ENCODE peak calls at places on chromosomes 3 and 15, in four cellular contexts. D, N, K and R are unnamed samples.

GRCh38 chr3:101158374-101158773 is 162.0 kb downstream of the IMPG2 start:
- DNase-seq in D (no peak), K (no peak), N (no peak), R (no peak)

GRCh38 chr3:120450914-120451669 is at the start of gene FSTL1:
- DNase-seq in K (no peak), N (no peak), D (no peak), R (peak)

GRCh38 chr3:138202945-138203701 is 16.0 kb downstream of the ARMC8 start:
- DNase-seq in N (no peak), D (no peak), K (no peak), R (no peak)

GRCh38 chr15:101456079-101456791 is 33.3 kb downstream of the PCSK6 start:
- DNase-seq in K (no peak), N (no peak), D (peak), R (no peak)

GRCh38 chr15:32778391-32779176 is 60.8 kb downstream of the GREM1 start:
- DNase-seq in K (no peak), D (no peak), N (no peak), R (no peak)

GRCh38 chr15:70375006-70375409 is 277.3 kb upstream of the TLE3 start:
- DNase-seq in K (peak), D (no peak), N (no peak), R (no peak)

GRCh38 chr3:45792516-45793172 is 3.7 kb downstream of the SLC6A20 start:
- DNase-seq in N (no peak), D (no peak), K (no peak), R (no peak)

GRCh38 chr15:52651868-52652267 is 27.3 kb downstream of the ATOSA start:
- DNase-seq in D (peak), N (peak), K (peak), R (no peak)

GRCh38 chr15:74497584-74497983 is 36.6 kb upstream of the UBL7 start:
- DNase-seq in N (no peak), D (no peak), K (no peak), R (no peak)
- TF ChIP-seq RNF2 in N (no peak), D (no peak), K (no peak), R (no peak)

DNA sequence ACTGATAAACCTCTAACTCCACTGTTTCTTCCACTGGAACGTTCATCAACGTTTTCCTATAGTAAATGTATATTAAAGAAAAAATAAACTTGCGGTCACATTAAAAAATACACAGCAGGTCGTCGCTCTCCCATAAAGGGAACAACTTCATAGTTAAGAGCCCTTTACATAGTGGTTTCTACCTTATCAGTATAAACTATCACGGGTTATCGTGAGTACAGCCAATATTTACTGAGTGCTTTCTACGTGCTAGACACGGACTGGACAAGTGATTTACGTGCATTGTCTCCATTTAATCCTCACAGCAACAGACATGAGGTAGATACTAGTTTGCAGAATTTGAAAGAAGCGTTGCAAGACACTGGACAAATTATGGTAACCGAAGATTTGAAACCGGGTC is 964 bp upstream of the TASOR start:
- DNase-seq in K (no peak), N (no peak), D (no peak), R (no peak)
- TF ChIP-seq RNF2 in K (no peak), N (no peak), D (no peak), R (no peak)

GRCh38 chr3:58621086-58621830 is 44.1 kb upstream of the FAM107A start:
- DNase-seq in K (no peak), D (no peak), N (no peak), R (no peak)
- TF ChIP-seq RNF2 in K (no peak), D (no peak), N (no peak), R (no peak)

GRCh38 chr3:31466866-31467265 is 65.9 kb upstream of the STT3B start:
- DNase-seq in D (no peak), K (no peak), N (no peak), R (peak)

GRCh38 chr3:31468433-31468832 is 64.3 kb upstream of the STT3B start:
- DNase-seq in K (no peak), N (no peak), D (no peak), R (peak)

GRCh38 chr3:31476209-31476608 is 56.5 kb upstream of the STT3B start:
- DNase-seq in N (no peak), K (no peak), D (no peak), R (no peak)

GRCh38 chr3:31469385-31469784 is 63.3 kb upstream of the STT3B start:
- DNase-seq in K (no peak), N (no peak), D (no peak), R (no peak)

DNA sequence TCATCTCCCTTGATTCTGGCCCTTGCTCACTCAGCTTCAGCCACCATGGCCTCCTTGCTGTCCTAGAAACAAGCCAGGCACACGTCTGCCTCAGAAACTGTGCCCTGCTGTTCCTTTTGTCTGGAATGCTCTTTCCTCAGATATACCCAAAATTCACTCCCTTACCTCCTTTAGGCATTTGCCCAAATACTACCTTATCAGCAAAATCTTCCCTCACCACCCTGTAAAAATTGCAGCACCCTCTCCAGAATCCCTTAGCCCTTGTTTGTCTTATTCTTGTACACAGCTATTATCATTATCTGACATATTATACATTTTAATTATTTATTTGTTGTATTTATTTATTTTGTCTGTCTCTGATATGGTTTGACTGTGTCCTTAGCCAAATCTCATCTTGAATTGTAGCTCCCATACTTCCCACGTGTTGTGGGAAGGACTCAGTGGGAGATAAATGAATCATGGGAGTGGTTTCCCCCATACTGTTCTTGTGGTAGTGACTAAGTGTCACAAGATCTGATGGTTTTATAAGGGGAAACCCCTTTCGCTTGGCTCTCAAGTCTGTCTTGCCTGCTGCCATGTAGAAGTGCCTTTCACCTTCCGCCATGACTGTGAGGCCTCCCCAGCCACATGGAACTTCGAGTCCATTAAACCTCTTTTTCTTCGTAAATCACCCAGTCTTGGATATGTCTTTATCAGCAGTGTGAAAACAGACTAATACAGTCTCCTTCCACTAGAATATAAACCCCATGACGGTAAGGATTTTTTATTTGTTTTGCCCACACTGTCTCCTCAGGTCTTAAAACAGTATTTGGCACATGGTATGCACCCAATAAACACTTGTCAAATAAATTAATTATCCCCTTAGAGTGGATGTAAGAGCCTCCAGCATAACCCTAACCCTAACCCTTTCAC is 60.0 kb upstream of the STT3B start:
- DNase-seq in D (no peak), N (no peak), K (no peak), R (no peak)
- TF ChIP-seq RNF2 in D (no peak), N (no peak), K (no peak), R (no peak)